ENCODE peak calls at places on chromosomes 13 and 19, in four cellular contexts. B is A549, X is lower leg skin, E is ovary. F is an unnamed sample.

GRCh38 chr19:45311640-45312039 is 11.0 kb downstream of the CKM start:
- DNase-seq in B (no peak), X (no peak), E (no peak), F (no peak)

GRCh38 chr19:56839665-56840451 is 668 bp downstream of the PEG3 start:
- DNase-seq in B (no peak), X (peak), E (peak), F (peak)

GRCh38 chr19:13986348-13986904 is 19.7 kb downstream of the RFX1 start:
- DNase-seq in B (no peak), X (peak), E (peak), F (peak)

GRCh38 chr13:98613591-98613990 is 36.7 kb upstream of the STK24 start:
- DNase-seq in B (no peak), X (no peak), E (no peak), F (no peak)

GRCh38 chr19:17109962-17110598 is 34.5 kb downstream of the MYO9B start:
- DNase-seq in B (no peak), X (peak), E (no peak), F (peak)

GRCh38 chr19:10871711-10872550 is 578 bp downstream of the CARM1 start:
- DNase-seq in B (no peak), X (peak), E (peak), F (peak)

GRCh38 chr19:51064534-51065220 is at the start of gene KLK13:
- DNase-seq in B (peak), X (peak), E (peak), F (peak)

GRCh38 chr19:14070268-14071050 is 2.1 kb upstream of the MISP3 start:
- DNase-seq in B (no peak), X (peak), E (no peak), F (no peak)

GRCh38 chr19:48568345-48568886 is 16.4 kb downstream of the SULT2B1 start:
- DNase-seq in B (peak), X (peak), E (peak), F (peak)

GRCh38 chr13:77599351-77599750 is 63.8 kb downstream of the SCEL start:
- DNase-seq in B (no peak), X (no peak), E (no peak), F (no peak)

GRCh38 chr13:113143466-113144254 is 14.8 kb upstream of the PROZ start:
- DNase-seq in B (no peak), X (peak), E (no peak), F (no peak)

GRCh38 chr13:92727118-92727517 is 499.5 kb upstream of the GPC6 start:
- DNase-seq in B (no peak), X (no peak), E (no peak), F (no peak)

GRCh38 chr19:1473424-1473851 is 5.6 kb downstream of the C19orf25 start:
- DNase-seq in B (no peak), X (no peak), E (no peak), F (no peak)

GRCh38 chr13:113658836-113659235 is 838 bp upstream of the ATP4B start:
- DNase-seq in B (no peak), X (peak), E (peak), F (no peak)

GRCh38 chr19:1555802-1556638 is 12.1 kb downstream of the MEX3D start:
- DNase-seq in B (no peak), X (no peak), E (no peak), F (no peak)

GRCh38 chr13:108915634-108916497 is 286.5 kb downstream of the MYO16 start:
- DNase-seq in B (peak), X (peak), E (peak), F (peak)

GRCh38 chr13:112873851-112874750 is 94.9 kb upstream of the MCF2L start:
- DNase-seq in B (peak), X (peak), E (peak), F (peak)

GRCh38 chr13:27403252-27403678 is 21.2 kb upstream of the GTF3A start:
- DNase-seq in B (no peak), X (no peak), E (no peak), F (no peak)

GRCh38 chr13:102591988-102592781 is 4.6 kb upstream of the TPP2 start:
- DNase-seq in B (peak), X (peak), E (peak), F (peak)

GRCh38 chr13:23020246-23020843 is 160.4 kb upstream of the SGCG start:
- DNase-seq in B (peak), X (no peak), E (no peak), F (peak)

GRCh38 chr19:10279737-10280442 is 6.9 kb upstream of the ICAM4 start:
- DNase-seq in B (no peak), X (no peak), E (no peak), F (no peak)

GRCh38 chr19:38917921-38918491 is 6.0 kb upstream of the CCER2 start:
- DNase-seq in B (peak), X (no peak), E (peak), F (peak)

GRCh38 chr13:113337976-113338375 is 26.0 kb downstream of the GRTP1 start:
- DNase-seq in B (no peak), X (no peak), E (no peak), F (no peak)

GRCh38 chr13:34034411-34034810 is 216.5 kb downstream of the RFC3 start:
- DNase-seq in B (no peak), X (no peak), E (no peak), F (no peak)

GRCh38 chr13:98504371-98504963 is 72.4 kb downstream of the STK24 start:
- DNase-seq in B (no peak), X (no peak), E (no peak), F (no peak)

GRCh38 chr13:80630685-80631121 is 289.8 kb upstream of the SPRY2 start:
- DNase-seq in B (no peak), X (no peak), E (no peak), F (peak)

GRCh38 chr19:41353466-41354342 is at the start of gene TGFB1:
- DNase-seq in B (peak), X (peak), E (peak), F (peak)
- TF ChIP-seq POLR2A in B (peak), X (no peak), E (peak), F (peak)

GRCh38 chr13:40389081-40389641 is 277.3 kb downstream of the FOXO1 start:
- DNase-seq in B (no peak), X (no peak), E (no peak), F (no peak)
- H3K4me3 ChIP-seq in B (no peak), X (no peak), E (no peak), F (no peak)

GRCh38 chr13:88118952-88119351 is 447.8 kb downstream of the SLITRK5 start:
- DNase-seq in B (no peak), X (no peak), E (no peak), F (no peak)
- TF ChIP-seq POLR2A in B (no peak), X (no peak), E (no peak), F (no peak)

DNA sequence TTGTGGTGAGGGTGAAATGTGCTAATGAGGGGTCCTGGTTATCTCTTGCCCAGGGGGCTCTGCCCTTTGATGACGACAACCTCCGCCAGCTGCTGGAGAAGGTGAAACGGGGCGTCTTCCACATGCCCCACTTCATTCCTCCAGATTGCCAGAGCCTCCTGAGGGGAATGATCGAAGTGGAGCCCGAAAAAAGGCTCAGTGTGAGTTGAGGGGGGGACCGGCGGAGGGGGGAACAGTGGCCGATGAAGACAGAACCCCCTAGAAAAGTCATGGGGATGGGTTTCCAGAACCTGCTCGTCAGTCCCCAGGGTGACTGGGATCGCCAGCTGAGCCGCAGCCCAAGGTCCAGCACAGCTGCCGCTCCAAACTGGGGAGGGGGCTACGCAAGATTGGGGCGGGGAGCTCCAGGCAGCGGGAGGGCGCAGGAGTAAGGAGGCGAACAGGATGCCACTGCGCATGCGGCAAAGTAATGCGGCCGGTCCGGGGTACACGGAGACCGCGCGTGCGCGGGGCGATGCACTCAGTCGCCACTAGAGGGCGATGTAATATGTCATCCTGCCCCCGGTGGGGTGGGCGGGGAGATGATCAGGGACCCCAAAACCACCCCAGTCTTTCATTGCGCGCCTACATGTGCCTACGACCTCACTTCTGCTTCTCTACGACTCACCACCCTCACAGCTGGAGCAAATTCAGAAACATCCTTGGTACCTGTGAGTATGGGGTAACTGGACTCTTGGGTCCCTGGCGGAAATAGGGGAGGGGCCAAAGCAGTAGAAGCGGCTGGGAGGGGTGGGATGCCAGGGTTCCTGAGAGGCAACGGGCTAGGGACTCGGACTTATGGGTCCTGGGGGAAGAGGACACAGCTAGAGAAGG is 17.9 kb downstream of the BRSK1 start:
- DNase-seq in B (peak), X (peak), E (peak), F (peak)
- H3K4me3 ChIP-seq in B (peak), X (no peak), E (peak), F (no peak)